ENCODE peak calls at places on chromosome 1, in eight cellular contexts. C is NCI-H748 treated with DMSO at 0.1 percent for 48 hours; A is pancreas; V is putamen; E is stimulated activated CD4-positive, alpha-beta T cell treated with anti-CD3 and anti-CD28 coated beads, Interleukin-12 subunit alpha, Interleukin-12 subunit beta, amount 100 ng/mL, for 24 hours; U is nephron progenitor cell; P is activated T-helper 1 cell treated with anti-CD3 and anti-CD28 coated beads, Interleukin-12 subunit alpha, Interleukin-12 subunit beta, Interleukin-2, Interleukin-4 antibody, amounts not matched to agents 30 ng/mL and 10 ng/mL and 1 ng/mL, durations not matched to agents 14 hours and 24 hours and 36 hours; W is AG09319. Y is an unnamed sample.

GRCh38 chr1:68623700-68624099 is 126.8 kb upstream of the DEPDC1 start:
- DNase-seq in C (no peak), E (no peak), P (no peak), U (no peak), A (no peak), V (no peak), W (no peak), Y (no peak)

GRCh38 chr1:230408971-230409370 is 17.2 kb downstream of the PGBD5 start:
- DNase-seq in W (no peak), E (no peak), V (no peak), P (no peak), A (no peak), U (no peak), C (no peak), Y (no peak)

GRCh38 chr1:203945030-203945429 is 83.6 kb downstream of the SNRPE start:
- DNase-seq in A (no peak), P (no peak), U (no peak), V (no peak), W (no peak), C (no peak), E (no peak), Y (no peak)

GRCh38 chr1:44828841-44829440 is 14.1 kb downstream of the PTCH2 start:
- DNase-seq in A (peak; percentile 44), E (no peak), U (no peak), P (no peak), C (no peak), V (no peak), W (no peak), Y (no peak)

GRCh38 chr1:64963466-64963865 is 2.9 kb downstream of the JAK1 start:
- DNase-seq in C (no peak), A (no peak), W (no peak), P (no peak), U (no peak), E (no peak), V (no peak), Y (no peak)

GRCh38 chr1:28236656-28237331 is 870 bp downstream of the ATP5IF1 start:
- DNase-seq in P (no peak), A (no peak), C (no peak), U (no peak), W (no peak), V (no peak), E (no peak), Y (no peak)

GRCh38 chr1:109624215-109625010 is 4.8 kb downstream of the AMPD2 start:
- DNase-seq in A (no peak), P (no peak), C (no peak), W (no peak), V (no peak), E (no peak), U (no peak), Y (no peak)

GRCh38 chr1:27099904-27100796 is 54.8 kb downstream of the SLC9A1 start:
- DNase-seq in V (no peak), C (no peak), A (peak; percentile 69), P (no peak), E (no peak), U (peak; percentile 40), W (no peak), Y (no peak)

GRCh38 chr1:155910621-155911121 is 478 bp downstream of the RIT1 start:
- DNase-seq in U (no peak), V (peak; percentile 37), P (no peak), C (peak; percentile 18), A (no peak), E (no peak), W (no peak), Y (peak; percentile 46)

GRCh38 chr1:208864366-208864965 is 620.3 kb upstream of the PLXNA2 start:
- DNase-seq in E (no peak), P (no peak), U (no peak), W (no peak), C (no peak), V (no peak), A (no peak), Y (no peak)

GRCh38 chr1:156894711-156895407 is 1.3 kb downstream of the PEAR1 start:
- DNase-seq in W (no peak), V (peak; percentile 5), P (no peak), U (no peak), C (no peak), A (peak; percentile 28), E (no peak), Y (no peak)

GRCh38 chr1:247646867-247647266 is 32.7 kb downstream of the OR13G1 start:
- DNase-seq in V (peak; percentile 6), W (no peak), A (no peak), U (no peak), E (no peak), P (no peak), C (no peak), Y (no peak)

GRCh38 chr1:88736633-88737248 is 52.7 kb downstream of the PKN2 start:
- DNase-seq in U (no peak), W (peak; percentile 4), A (no peak), C (no peak), E (no peak), V (no peak), P (peak; percentile 16), Y (peak; percentile 3)

GRCh38 chr1:246267896-246268295 is 239.2 kb downstream of the SMYD3 start:
- DNase-seq in W (no peak), C (no peak), U (no peak), A (no peak), P (no peak), E (no peak), V (no peak), Y (no peak)

GRCh38 chr1:211944733-211945500 is 90.4 kb downstream of the INTS7 start:
- DNase-seq in C (no peak), P (no peak), W (no peak), A (no peak), E (no peak), V (peak; percentile 13), U (peak; percentile 18), Y (peak; percentile 94)

GRCh38 chr1:225299624-225300023 is 128.2 kb downstream of the LBR start:
- DNase-seq in A (no peak), P (no peak), C (no peak), W (no peak), V (no peak), E (no peak), U (no peak), Y (no peak)

GRCh38 chr1:172821609-172822274 is 162.8 kb downstream of the FASLG start:
- DNase-seq in A (no peak), E (no peak), V (peak; percentile 17), P (no peak), W (no peak), C (no peak), U (no peak), Y (no peak)

GRCh38 chr1:31297273-31298247 is 728 bp downstream of the ZCCHC17 start:
- DNase-seq in A (no peak), U (no peak), V (no peak), E (no peak), P (no peak), W (no peak), C (no peak), Y (no peak)

GRCh38 chr1:153800516-153800915 is 25.3 kb downstream of the SLC27A3 start:
- DNase-seq in E (no peak), A (no peak), C (no peak), U (no peak), W (no peak), V (no peak), P (no peak), Y (no peak)

GRCh38 chr1:245201827-245202226 is 47.0 kb downstream of the KIF26B start:
- DNase-seq in W (peak; percentile 23), U (no peak), E (no peak), C (no peak), A (no peak), V (no peak), P (no peak), Y (no peak)

GRCh38 chr1:77605246-77606026 is 77.0 kb downstream of the ZZZ3 start:
- DNase-seq in V (peak; percentile 54), C (no peak), A (no peak), P (no peak), W (peak; percentile 10), E (no peak), U (no peak), Y (no peak)

Y was measured in SW480.